ENCODE peak calls at places on chromosome X, in ten cellular contexts. One of them, this sample, is unnamed.

GRCh38 chrX:39162322-39162721 is 361.1 kb downstream of the MID1IP1 start:
- DNase-seq in transverse colon: peak; percentile 57
- DNase-seq in IMR-90: no peak
- DNase-seq in upper lobe of left lung: no peak
- DNase-seq in testis: peak; percentile 38
- DNase-seq in thyroid gland: no peak
- DNase-seq in breast epithelium: no peak
- DNase-seq in heart left ventricle: no peak
- DNase-seq in right lobe of liver: no peak
- DNase-seq in stomach: no peak
- DNase-seq in this sample: peak; percentile 79

GRCh38 chrX:123846598-123847038 is 13.2 kb upstream of the XIAP start:
- DNase-seq in transverse colon: no peak
- DNase-seq in IMR-90: peak; percentile 41
- DNase-seq in upper lobe of left lung: no peak
- DNase-seq in testis: no peak
- DNase-seq in thyroid gland: no peak
- DNase-seq in breast epithelium: no peak
- DNase-seq in heart left ventricle: no peak
- DNase-seq in right lobe of liver: no peak
- DNase-seq in stomach: no peak
- DNase-seq in this sample: no peak

GRCh38 chrX:70454441-70455365 is 10.1 kb downstream of the DLG3 start:
- DNase-seq in transverse colon: peak; percentile 91
- DNase-seq in IMR-90: peak; percentile 53
- DNase-seq in upper lobe of left lung: peak; percentile 90
- DNase-seq in testis: peak; percentile 66
- DNase-seq in thyroid gland: peak; percentile 96
- DNase-seq in breast epithelium: peak; percentile 73
- DNase-seq in heart left ventricle: peak; percentile 78
- DNase-seq in right lobe of liver: no peak
- DNase-seq in stomach: peak; percentile 88
- DNase-seq in this sample: peak; percentile 87

GRCh38 chrX:3415011-3415410 is 68.6 kb upstream of the MXRA5 start:
- DNase-seq in transverse colon: no peak
- DNase-seq in IMR-90: no peak
- DNase-seq in upper lobe of left lung: no peak
- DNase-seq in testis: no peak
- DNase-seq in thyroid gland: no peak
- DNase-seq in breast epithelium: no peak
- DNase-seq in heart left ventricle: no peak
- DNase-seq in right lobe of liver: no peak
- DNase-seq in stomach: no peak
- DNase-seq in this sample: no peak

GRCh38 chrX:115562492-115562872 is 1.5 kb downstream of the PLS3 start:
- DNase-seq in transverse colon: no peak
- DNase-seq in IMR-90: peak; percentile 51
- DNase-seq in upper lobe of left lung: no peak
- DNase-seq in testis: no peak
- DNase-seq in thyroid gland: no peak
- DNase-seq in breast epithelium: no peak
- DNase-seq in heart left ventricle: no peak
- DNase-seq in right lobe of liver: no peak
- DNase-seq in stomach: no peak
- DNase-seq in this sample: no peak

GRCh38 chrX:30589146-30589888 is 11.8 kb upstream of the TASL start:
- DNase-seq in transverse colon: no peak
- DNase-seq in IMR-90: no peak
- DNase-seq in upper lobe of left lung: no peak
- DNase-seq in testis: no peak
- DNase-seq in thyroid gland: no peak
- DNase-seq in breast epithelium: no peak
- DNase-seq in heart left ventricle: no peak
- DNase-seq in right lobe of liver: no peak
- DNase-seq in stomach: no peak
- DNase-seq in this sample: no peak

GRCh38 chrX:431032-431431 is 44.3 kb upstream of the PPP2R3B start:
- DNase-seq in transverse colon: no peak
- DNase-seq in IMR-90: no peak
- DNase-seq in upper lobe of left lung: no peak
- DNase-seq in testis: no peak
- DNase-seq in thyroid gland: no peak
- DNase-seq in breast epithelium: no peak
- DNase-seq in heart left ventricle: no peak
- DNase-seq in right lobe of liver: no peak
- DNase-seq in stomach: no peak
- DNase-seq in this sample: no peak

GRCh38 chrX:16067886-16068515 is 55.4 kb upstream of the GRPR start:
- DNase-seq in transverse colon: no peak
- DNase-seq in IMR-90: no peak
- DNase-seq in upper lobe of left lung: no peak
- DNase-seq in testis: no peak
- DNase-seq in thyroid gland: no peak
- DNase-seq in breast epithelium: no peak
- DNase-seq in heart left ventricle: no peak
- DNase-seq in right lobe of liver: no peak
- DNase-seq in stomach: no peak
- DNase-seq in this sample: no peak

GRCh38 chrX:100413231-100413630 is 3.2 kb upstream of the PCDH19 start:
- DNase-seq in transverse colon: peak; percentile 33
- DNase-seq in IMR-90: peak; percentile 48
- DNase-seq in upper lobe of left lung: no peak
- DNase-seq in testis: peak; percentile 59
- DNase-seq in thyroid gland: peak; percentile 39
- DNase-seq in breast epithelium: no peak
- DNase-seq in heart left ventricle: no peak
- DNase-seq in right lobe of liver: no peak
- DNase-seq in stomach: peak; percentile 44
- DNase-seq in this sample: no peak

GRCh38 chrX:136999021-136999420 is 34.8 kb downstream of the GPR101 start:
- DNase-seq in transverse colon: no peak
- DNase-seq in IMR-90: no peak
- DNase-seq in upper lobe of left lung: no peak
- DNase-seq in testis: no peak
- DNase-seq in thyroid gland: no peak
- DNase-seq in breast epithelium: no peak
- DNase-seq in heart left ventricle: no peak
- DNase-seq in right lobe of liver: no peak
- DNase-seq in stomach: no peak
- DNase-seq in this sample: no peak

GRCh38 chrX:132532955-132533354 is 44.1 kb upstream of the MBNL3 start:
- DNase-seq in transverse colon: no peak
- DNase-seq in IMR-90: peak; percentile 11
- DNase-seq in upper lobe of left lung: no peak
- DNase-seq in testis: no peak
- DNase-seq in thyroid gland: no peak
- DNase-seq in breast epithelium: no peak
- DNase-seq in heart left ventricle: no peak
- DNase-seq in right lobe of liver: no peak
- DNase-seq in stomach: no peak
- DNase-seq in this sample: no peak

GRCh38 chrX:154411322-154411980 is at the start of gene TAFAZZIN:
- DNase-seq in transverse colon: peak; percentile 84
- DNase-seq in IMR-90: peak; percentile 52
- DNase-seq in upper lobe of left lung: peak; percentile 80
- DNase-seq in testis: peak; percentile 58
- DNase-seq in thyroid gland: peak; percentile 71
- DNase-seq in breast epithelium: peak; percentile 45
- DNase-seq in heart left ventricle: peak; percentile 86
- DNase-seq in right lobe of liver: peak; percentile 75
- DNase-seq in stomach: peak; percentile 78
- DNase-seq in this sample: peak; percentile 95

GRCh38 chrX:19888419-19888879 is 1.0 kb upstream of the SH3KBP1 start:
- DNase-seq in transverse colon: no peak
- DNase-seq in IMR-90: peak; percentile 77
- DNase-seq in upper lobe of left lung: no peak
- DNase-seq in testis: peak; percentile 46
- DNase-seq in thyroid gland: no peak
- DNase-seq in breast epithelium: no peak
- DNase-seq in heart left ventricle: no peak
- DNase-seq in right lobe of liver: no peak
- DNase-seq in stomach: no peak
- DNase-seq in this sample: no peak

GRCh38 chrX:107818900-107819521 is 6.7 kb upstream of the MID2 start:
- DNase-seq in transverse colon: no peak
- DNase-seq in IMR-90: no peak
- DNase-seq in upper lobe of left lung: no peak
- DNase-seq in testis: no peak
- DNase-seq in thyroid gland: no peak
- DNase-seq in breast epithelium: no peak
- DNase-seq in heart left ventricle: no peak
- DNase-seq in right lobe of liver: no peak
- DNase-seq in stomach: no peak
- DNase-seq in this sample: no peak
- H3K27ac ChIP-seq in transverse colon: no peak overlapping the region
- H3K27ac ChIP-seq in IMR-90: no peak overlapping the region
- H3K27ac ChIP-seq in upper lobe of left lung: no peak overlapping the region
- H3K27ac ChIP-seq in testis: no peak overlapping the region
- H3K27ac ChIP-seq in thyroid gland: no peak overlapping the region
- H3K27ac ChIP-seq in breast epithelium: no peak overlapping the region
- H3K27ac ChIP-seq in heart left ventricle: no peak overlapping the region
- H3K27ac ChIP-seq in right lobe of liver: no peak overlapping the region
- H3K27ac ChIP-seq in stomach: no peak overlapping the region
- H3K27ac ChIP-seq in this sample: no peak overlapping the region

DNA sequence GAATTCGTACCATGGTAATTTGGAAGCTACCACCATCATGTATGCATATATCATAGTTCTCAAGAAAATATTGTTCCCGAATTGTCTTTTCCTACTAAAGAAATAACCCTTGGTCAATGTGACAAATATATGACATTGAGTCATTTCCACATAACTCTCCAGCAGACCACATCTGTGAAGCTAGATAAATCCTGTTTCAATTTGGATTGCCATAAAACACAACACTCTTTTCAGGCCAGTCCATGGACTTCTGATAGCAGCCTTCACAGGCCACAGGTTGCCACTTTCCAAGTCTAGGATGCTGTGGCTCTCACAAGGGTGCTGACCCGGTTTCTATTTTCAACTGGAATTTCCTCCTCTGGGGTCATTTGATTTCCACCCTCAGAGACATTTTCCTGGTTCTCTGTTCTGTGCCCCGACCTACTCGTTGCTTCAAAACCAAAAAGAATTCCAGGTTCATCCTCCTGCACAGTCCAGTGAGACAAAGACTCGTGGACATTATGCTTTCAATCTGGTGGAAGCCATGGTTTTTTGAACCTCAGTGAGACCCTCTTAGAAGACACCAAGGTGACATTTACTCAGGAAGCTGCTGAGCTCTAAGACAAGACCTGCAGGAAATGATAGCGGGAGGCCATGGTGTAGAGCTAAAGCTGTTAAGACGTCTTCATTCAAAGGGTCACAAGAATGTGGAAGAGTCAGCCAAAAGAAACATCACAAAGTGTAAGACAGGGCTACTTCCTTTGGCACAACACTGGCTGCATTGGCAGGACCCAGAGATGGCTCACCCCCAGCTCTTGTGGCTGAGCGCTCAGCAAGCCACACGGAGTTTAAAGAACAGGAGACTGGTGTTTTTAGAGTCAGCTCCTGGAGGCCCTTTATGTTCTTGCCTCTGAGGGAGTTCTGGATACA is 119.8 kb downstream of the AMELX start:
- DNase-seq in transverse colon: no peak
- DNase-seq in IMR-90: no peak
- DNase-seq in upper lobe of left lung: no peak
- DNase-seq in testis: no peak
- DNase-seq in thyroid gland: peak; percentile 9
- DNase-seq in breast epithelium: no peak
- DNase-seq in heart left ventricle: no peak
- DNase-seq in right lobe of liver: no peak
- DNase-seq in stomach: no peak
- DNase-seq in this sample: no peak
- H3K27me3 ChIP-seq in transverse colon: no peaks in the 10 kb centered on the region
- H3K27me3 ChIP-seq in IMR-90: no peaks in the 10 kb centered on the region
- H3K27me3 ChIP-seq in upper lobe of left lung: no peaks in the 10 kb centered on the region
- H3K27me3 ChIP-seq in testis: no peaks in the 10 kb centered on the region
- H3K27me3 ChIP-seq in thyroid gland: no peaks in the 10 kb centered on the region
- H3K27me3 ChIP-seq in breast epithelium: no peaks in the 10 kb centered on the region
- H3K27me3 ChIP-seq in heart left ventricle: no peaks in the 10 kb centered on the region
- H3K27me3 ChIP-seq in right lobe of liver: no peaks in the 10 kb centered on the region
- H3K27me3 ChIP-seq in stomach: no peaks in the 10 kb centered on the region
- H3K27me3 ChIP-seq in this sample: no peaks in the 10 kb centered on the region

GRCh38 chrX:72180539-72180938 is 1.0 kb upstream of the PIN4 start:
- DNase-seq in transverse colon: no peak
- DNase-seq in IMR-90: no peak
- DNase-seq in upper lobe of left lung: no peak
- DNase-seq in testis: no peak
- DNase-seq in thyroid gland: no peak
- DNase-seq in breast epithelium: no peak
- DNase-seq in heart left ventricle: no peak
- DNase-seq in right lobe of liver: no peak
- DNase-seq in stomach: no peak
- DNase-seq in this sample: no peak

GRCh38 chrX:72182924-72183323 is 1.4 kb downstream of the PIN4 start:
- DNase-seq in transverse colon: no peak
- DNase-seq in IMR-90: no peak
- DNase-seq in upper lobe of left lung: no peak
- DNase-seq in testis: no peak
- DNase-seq in thyroid gland: no peak
- DNase-seq in breast epithelium: no peak
- DNase-seq in heart left ventricle: no peak
- DNase-seq in right lobe of liver: no peak
- DNase-seq in stomach: no peak
- DNase-seq in this sample: no peak

GRCh38 chrX:72181178-72182125 is at the start of gene PIN4:
- DNase-seq in transverse colon: peak; percentile 90
- DNase-seq in IMR-90: peak; percentile 97
- DNase-seq in upper lobe of left lung: peak; percentile 92
- DNase-seq in testis: peak; percentile 93
- DNase-seq in thyroid gland: peak; percentile 91
- DNase-seq in breast epithelium: peak; percentile 92
- DNase-seq in heart left ventricle: peak; percentile 88
- DNase-seq in right lobe of liver: peak; percentile 91
- DNase-seq in stomach: peak; percentile 84
- DNase-seq in this sample: peak; percentile 94
- TF ChIP-seq POLR2A in transverse colon: peak; percentile 51
- TF ChIP-seq POLR2A in IMR-90: peak; percentile 57
- TF ChIP-seq POLR2A in upper lobe of left lung: no peak
- TF ChIP-seq POLR2A in testis: no peak
- TF ChIP-seq POLR2A in thyroid gland: no peak
- TF ChIP-seq POLR2A in breast epithelium: no peak
- TF ChIP-seq POLR2A in heart left ventricle: peak; percentile 61
- TF ChIP-seq POLR2A in right lobe of liver: peak; percentile 27
- TF ChIP-seq POLR2A in stomach: no peak
- TF ChIP-seq POLR2A in this sample: no peak

DNA sequence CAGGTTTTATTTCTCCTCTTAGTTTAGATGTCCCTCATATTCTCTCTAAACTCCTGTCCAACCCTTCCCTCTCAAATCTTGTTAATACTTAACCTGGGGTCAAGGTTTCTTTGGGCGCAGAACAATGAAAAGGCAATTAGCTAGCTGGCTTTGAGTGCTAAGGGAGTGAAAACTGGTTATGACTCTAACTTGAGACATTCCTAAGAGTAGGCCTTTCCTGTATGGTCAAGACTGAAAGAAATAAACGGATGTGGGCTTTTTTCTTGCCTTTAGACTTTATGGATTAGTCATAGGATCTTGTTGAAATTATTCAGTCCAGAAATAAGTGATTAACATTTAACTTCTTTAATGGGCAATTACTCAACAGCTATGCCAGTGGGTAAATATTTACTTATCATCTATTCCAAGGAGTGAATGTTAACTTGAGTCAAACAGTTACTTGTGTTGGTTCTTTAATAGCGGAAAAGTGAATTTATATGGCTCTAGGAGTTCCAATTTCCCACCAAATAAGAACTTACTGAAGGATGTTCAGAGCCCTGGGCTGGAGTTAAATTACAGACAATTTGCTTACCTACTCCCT is 141.7 kb upstream of the SCML1 start:
- DNase-seq in transverse colon: no peak
- DNase-seq in IMR-90: peak; percentile 62
- DNase-seq in upper lobe of left lung: no peak
- DNase-seq in testis: no peak
- DNase-seq in thyroid gland: no peak
- DNase-seq in breast epithelium: no peak
- DNase-seq in heart left ventricle: no peak
- DNase-seq in right lobe of liver: no peak
- DNase-seq in stomach: no peak
- DNase-seq in this sample: no peak
- H3K27ac ChIP-seq in transverse colon: no peak overlapping the region
- H3K27ac ChIP-seq in IMR-90: no peak overlapping the region
- H3K27ac ChIP-seq in upper lobe of left lung: no peak overlapping the region
- H3K27ac ChIP-seq in testis: no peak overlapping the region
- H3K27ac ChIP-seq in thyroid gland: no peak overlapping the region
- H3K27ac ChIP-seq in breast epithelium: no peak overlapping the region
- H3K27ac ChIP-seq in heart left ventricle: no peak overlapping the region
- H3K27ac ChIP-seq in right lobe of liver: no peak overlapping the region
- H3K27ac ChIP-seq in stomach: peak overlapping the region; percentile 52
- H3K27ac ChIP-seq in this sample: no peak overlapping the region

This sample was measured in spleen.